ENCODE peak calls at places on chromosomes 3 and 15, in ten cellular contexts. One of them, this sample, is unnamed.

GRCh38 chr15:75192307-75192706 is 9.4 kb upstream of the C15orf39 start:
- DNase-seq in ecto neural progenitor cell: no peak
- DNase-seq in stimulated activated naive B cell treated with anti-CD40 and anti-IgM and Interleukin-4, amounts not matched to agents 10 μg/mL and 1 μg/mL and 100 μg/mL, for 72 hours: no peak
- DNase-seq in upper lobe of right lung: no peak
- DNase-seq in neuronal stem cell: no peak
- DNase-seq in progenitor cell of endocrine pancreas: no peak
- DNase-seq in HCT116: no peak
- DNase-seq in NCI-H146: peak
- DNase-seq in SJSA1: no peak
- DNase-seq in GM10248: no peak
- DNase-seq in this sample: no peak

GRCh38 chr15:45401665-45402161 is 23.4 kb upstream of the GATM start:
- DNase-seq in ecto neural progenitor cell: no peak
- DNase-seq in stimulated activated naive B cell treated with anti-CD40 and anti-IgM and Interleukin-4, amounts not matched to agents 10 μg/mL and 1 μg/mL and 100 μg/mL, for 72 hours: no peak
- DNase-seq in upper lobe of right lung: no peak
- DNase-seq in neuronal stem cell: no peak
- DNase-seq in progenitor cell of endocrine pancreas: no peak
- DNase-seq in HCT116: no peak
- DNase-seq in NCI-H146: peak
- DNase-seq in SJSA1: no peak
- DNase-seq in GM10248: no peak
- DNase-seq in this sample: no peak

GRCh38 chr15:48796930-48797329 is 13.9 kb downstream of the CEP152 start:
- DNase-seq in ecto neural progenitor cell: no peak
- DNase-seq in stimulated activated naive B cell treated with anti-CD40 and anti-IgM and Interleukin-4, amounts not matched to agents 10 μg/mL and 1 μg/mL and 100 μg/mL, for 72 hours: no peak
- DNase-seq in upper lobe of right lung: no peak
- DNase-seq in neuronal stem cell: no peak
- DNase-seq in progenitor cell of endocrine pancreas: no peak
- DNase-seq in HCT116: no peak
- DNase-seq in NCI-H146: no peak
- DNase-seq in SJSA1: no peak
- DNase-seq in GM10248: no peak
- DNase-seq in this sample: no peak

GRCh38 chr3:99659032-99659431 is 20.6 kb downstream of the COL8A1 start:
- DNase-seq in ecto neural progenitor cell: no peak
- DNase-seq in stimulated activated naive B cell treated with anti-CD40 and anti-IgM and Interleukin-4, amounts not matched to agents 10 μg/mL and 1 μg/mL and 100 μg/mL, for 72 hours: no peak
- DNase-seq in upper lobe of right lung: peak
- DNase-seq in neuronal stem cell: no peak
- DNase-seq in progenitor cell of endocrine pancreas: no peak
- DNase-seq in HCT116: no peak
- DNase-seq in NCI-H146: no peak
- DNase-seq in SJSA1: peak
- DNase-seq in GM10248: no peak
- DNase-seq in this sample: no peak

GRCh38 chr3:170563712-170564423 is 22.0 kb downstream of the SLC7A14 start:
- DNase-seq in ecto neural progenitor cell: no peak
- DNase-seq in stimulated activated naive B cell treated with anti-CD40 and anti-IgM and Interleukin-4, amounts not matched to agents 10 μg/mL and 1 μg/mL and 100 μg/mL, for 72 hours: peak
- DNase-seq in upper lobe of right lung: no peak
- DNase-seq in neuronal stem cell: no peak
- DNase-seq in progenitor cell of endocrine pancreas: no peak
- DNase-seq in HCT116: no peak
- DNase-seq in NCI-H146: no peak
- DNase-seq in SJSA1: no peak
- DNase-seq in GM10248: peak
- DNase-seq in this sample: peak

GRCh38 chr15:36373549-36373948 is 205.9 kb upstream of the CDIN1 start:
- DNase-seq in ecto neural progenitor cell: no peak
- DNase-seq in stimulated activated naive B cell treated with anti-CD40 and anti-IgM and Interleukin-4, amounts not matched to agents 10 μg/mL and 1 μg/mL and 100 μg/mL, for 72 hours: no peak
- DNase-seq in upper lobe of right lung: no peak
- DNase-seq in neuronal stem cell: no peak
- DNase-seq in progenitor cell of endocrine pancreas: no peak
- DNase-seq in HCT116: peak
- DNase-seq in NCI-H146: no peak
- DNase-seq in SJSA1: no peak
- DNase-seq in GM10248: no peak
- DNase-seq in this sample: no peak

GRCh38 chr3:161096771-161097367 is 8.3 kb downstream of the B3GALNT1 start:
- DNase-seq in ecto neural progenitor cell: no peak
- DNase-seq in stimulated activated naive B cell treated with anti-CD40 and anti-IgM and Interleukin-4, amounts not matched to agents 10 μg/mL and 1 μg/mL and 100 μg/mL, for 72 hours: no peak
- DNase-seq in upper lobe of right lung: no peak
- DNase-seq in neuronal stem cell: no peak
- DNase-seq in progenitor cell of endocrine pancreas: no peak
- DNase-seq in HCT116: no peak
- DNase-seq in NCI-H146: peak
- DNase-seq in SJSA1: no peak
- DNase-seq in GM10248: no peak
- DNase-seq in this sample: peak

GRCh38 chr15:79028411-79028964 is 62.1 kb downstream of the RASGRF1 start:
- DNase-seq in ecto neural progenitor cell: peak
- DNase-seq in stimulated activated naive B cell treated with anti-CD40 and anti-IgM and Interleukin-4, amounts not matched to agents 10 μg/mL and 1 μg/mL and 100 μg/mL, for 72 hours: peak
- DNase-seq in upper lobe of right lung: no peak
- DNase-seq in neuronal stem cell: peak
- DNase-seq in progenitor cell of endocrine pancreas: peak
- DNase-seq in HCT116: peak
- DNase-seq in NCI-H146: peak
- DNase-seq in SJSA1: no peak
- DNase-seq in GM10248: peak
- DNase-seq in this sample: peak

GRCh38 chr3:13831386-13831996 is 48.4 kb downstream of the WNT7A start:
- DNase-seq in ecto neural progenitor cell: no peak
- DNase-seq in stimulated activated naive B cell treated with anti-CD40 and anti-IgM and Interleukin-4, amounts not matched to agents 10 μg/mL and 1 μg/mL and 100 μg/mL, for 72 hours: no peak
- DNase-seq in upper lobe of right lung: no peak
- DNase-seq in neuronal stem cell: no peak
- DNase-seq in progenitor cell of endocrine pancreas: no peak
- DNase-seq in HCT116: no peak
- DNase-seq in NCI-H146: no peak
- DNase-seq in SJSA1: no peak
- DNase-seq in GM10248: no peak
- DNase-seq in this sample: no peak

GRCh38 chr15:96147267-96147666 is 183.2 kb upstream of the NR2F2 start:
- DNase-seq in ecto neural progenitor cell: no peak
- DNase-seq in stimulated activated naive B cell treated with anti-CD40 and anti-IgM and Interleukin-4, amounts not matched to agents 10 μg/mL and 1 μg/mL and 100 μg/mL, for 72 hours: no peak
- DNase-seq in upper lobe of right lung: no peak
- DNase-seq in neuronal stem cell: no peak
- DNase-seq in progenitor cell of endocrine pancreas: no peak
- DNase-seq in HCT116: no peak
- DNase-seq in NCI-H146: no peak
- DNase-seq in SJSA1: no peak
- DNase-seq in GM10248: no peak
- DNase-seq in this sample: no peak

GRCh38 chr3:185737740-185738680 is 86.8 kb downstream of the IGF2BP2 start:
- DNase-seq in ecto neural progenitor cell: no peak
- DNase-seq in stimulated activated naive B cell treated with anti-CD40 and anti-IgM and Interleukin-4, amounts not matched to agents 10 μg/mL and 1 μg/mL and 100 μg/mL, for 72 hours: no peak
- DNase-seq in upper lobe of right lung: no peak
- DNase-seq in neuronal stem cell: no peak
- DNase-seq in progenitor cell of endocrine pancreas: no peak
- DNase-seq in HCT116: no peak
- DNase-seq in NCI-H146: no peak
- DNase-seq in SJSA1: no peak
- DNase-seq in GM10248: no peak
- DNase-seq in this sample: no peak

GRCh38 chr3:46059432-46059831 is 32.1 kb upstream of the XCR1 start:
- DNase-seq in ecto neural progenitor cell: no peak
- DNase-seq in stimulated activated naive B cell treated with anti-CD40 and anti-IgM and Interleukin-4, amounts not matched to agents 10 μg/mL and 1 μg/mL and 100 μg/mL, for 72 hours: peak
- DNase-seq in upper lobe of right lung: no peak
- DNase-seq in neuronal stem cell: no peak
- DNase-seq in progenitor cell of endocrine pancreas: no peak
- DNase-seq in HCT116: no peak
- DNase-seq in NCI-H146: no peak
- DNase-seq in SJSA1: no peak
- DNase-seq in GM10248: no peak
- DNase-seq in this sample: no peak

GRCh38 chr3:151875759-151876158 is 2.3 kb downstream of the SUCNR1 start:
- DNase-seq in ecto neural progenitor cell: no peak
- DNase-seq in stimulated activated naive B cell treated with anti-CD40 and anti-IgM and Interleukin-4, amounts not matched to agents 10 μg/mL and 1 μg/mL and 100 μg/mL, for 72 hours: no peak
- DNase-seq in upper lobe of right lung: no peak
- DNase-seq in neuronal stem cell: no peak
- DNase-seq in progenitor cell of endocrine pancreas: no peak
- DNase-seq in HCT116: no peak
- DNase-seq in NCI-H146: no peak
- DNase-seq in SJSA1: no peak
- DNase-seq in GM10248: peak
- DNase-seq in this sample: no peak

GRCh38 chr3:18134386-18135082 is 290.6 kb downstream of the SATB1 start:
- DNase-seq in ecto neural progenitor cell: no peak
- DNase-seq in stimulated activated naive B cell treated with anti-CD40 and anti-IgM and Interleukin-4, amounts not matched to agents 10 μg/mL and 1 μg/mL and 100 μg/mL, for 72 hours: no peak
- DNase-seq in upper lobe of right lung: no peak
- DNase-seq in neuronal stem cell: peak
- DNase-seq in progenitor cell of endocrine pancreas: no peak
- DNase-seq in HCT116: no peak
- DNase-seq in NCI-H146: peak
- DNase-seq in SJSA1: no peak
- DNase-seq in GM10248: no peak
- DNase-seq in this sample: no peak

GRCh38 chr3:74287557-74287956 is 326.9 kb downstream of the CNTN3 start:
- DNase-seq in ecto neural progenitor cell: no peak
- DNase-seq in stimulated activated naive B cell treated with anti-CD40 and anti-IgM and Interleukin-4, amounts not matched to agents 10 μg/mL and 1 μg/mL and 100 μg/mL, for 72 hours: no peak
- DNase-seq in upper lobe of right lung: no peak
- DNase-seq in neuronal stem cell: no peak
- DNase-seq in progenitor cell of endocrine pancreas: no peak
- DNase-seq in HCT116: no peak
- DNase-seq in NCI-H146: no peak
- DNase-seq in SJSA1: no peak
- DNase-seq in GM10248: no peak
- DNase-seq in this sample: no peak

GRCh38 chr15:62171882-62172281 is 6.8 kb upstream of the C2CD4B start:
- DNase-seq in ecto neural progenitor cell: no peak
- DNase-seq in stimulated activated naive B cell treated with anti-CD40 and anti-IgM and Interleukin-4, amounts not matched to agents 10 μg/mL and 1 μg/mL and 100 μg/mL, for 72 hours: no peak
- DNase-seq in upper lobe of right lung: no peak
- DNase-seq in neuronal stem cell: no peak
- DNase-seq in progenitor cell of endocrine pancreas: no peak
- DNase-seq in HCT116: no peak
- DNase-seq in NCI-H146: no peak
- DNase-seq in SJSA1: no peak
- DNase-seq in GM10248: no peak
- DNase-seq in this sample: no peak

GRCh38 chr3:44988073-44988472 is 12.0 kb downstream of the EXOSC7 start:
- DNase-seq in ecto neural progenitor cell: no peak
- DNase-seq in stimulated activated naive B cell treated with anti-CD40 and anti-IgM and Interleukin-4, amounts not matched to agents 10 μg/mL and 1 μg/mL and 100 μg/mL, for 72 hours: no peak
- DNase-seq in upper lobe of right lung: no peak
- DNase-seq in neuronal stem cell: no peak
- DNase-seq in progenitor cell of endocrine pancreas: no peak
- DNase-seq in HCT116: no peak
- DNase-seq in NCI-H146: no peak
- DNase-seq in SJSA1: no peak
- DNase-seq in GM10248: no peak
- DNase-seq in this sample: no peak

GRCh38 chr3:72590732-72591192 is 257.5 kb downstream of the SHQ1 start:
- DNase-seq in ecto neural progenitor cell: peak
- DNase-seq in stimulated activated naive B cell treated with anti-CD40 and anti-IgM and Interleukin-4, amounts not matched to agents 10 μg/mL and 1 μg/mL and 100 μg/mL, for 72 hours: no peak
- DNase-seq in upper lobe of right lung: no peak
- DNase-seq in neuronal stem cell: peak
- DNase-seq in progenitor cell of endocrine pancreas: no peak
- DNase-seq in HCT116: no peak
- DNase-seq in NCI-H146: peak
- DNase-seq in SJSA1: no peak
- DNase-seq in GM10248: no peak
- DNase-seq in this sample: no peak

GRCh38 chr15:71093089-71094024 is 21.9 kb upstream of the THSD4 start:
- DNase-seq in ecto neural progenitor cell: peak
- DNase-seq in stimulated activated naive B cell treated with anti-CD40 and anti-IgM and Interleukin-4, amounts not matched to agents 10 μg/mL and 1 μg/mL and 100 μg/mL, for 72 hours: no peak
- DNase-seq in upper lobe of right lung: no peak
- DNase-seq in neuronal stem cell: no peak
- DNase-seq in progenitor cell of endocrine pancreas: no peak
- DNase-seq in HCT116: peak
- DNase-seq in NCI-H146: peak
- DNase-seq in SJSA1: peak
- DNase-seq in GM10248: no peak
- DNase-seq in this sample: no peak

GRCh38 chr3:183537295-183537730 is 18.2 kb downstream of the KLHL6 start:
- DNase-seq in ecto neural progenitor cell: no peak
- DNase-seq in stimulated activated naive B cell treated with anti-CD40 and anti-IgM and Interleukin-4, amounts not matched to agents 10 μg/mL and 1 μg/mL and 100 μg/mL, for 72 hours: no peak
- DNase-seq in upper lobe of right lung: peak
- DNase-seq in neuronal stem cell: no peak
- DNase-seq in progenitor cell of endocrine pancreas: no peak
- DNase-seq in HCT116: no peak
- DNase-seq in NCI-H146: no peak
- DNase-seq in SJSA1: no peak
- DNase-seq in GM10248: no peak
- DNase-seq in this sample: no peak

GRCh38 chr3:175093738-175094137 is 234.6 kb downstream of the NAALADL2 start:
- DNase-seq in ecto neural progenitor cell: no peak
- DNase-seq in stimulated activated naive B cell treated with anti-CD40 and anti-IgM and Interleukin-4, amounts not matched to agents 10 μg/mL and 1 μg/mL and 100 μg/mL, for 72 hours: no peak
- DNase-seq in upper lobe of right lung: no peak
- DNase-seq in neuronal stem cell: no peak
- DNase-seq in progenitor cell of endocrine pancreas: no peak
- DNase-seq in HCT116: no peak
- DNase-seq in NCI-H146: no peak
- DNase-seq in SJSA1: no peak
- DNase-seq in GM10248: no peak
- DNase-seq in this sample: no peak

GRCh38 chr3:135965506-135966348 is at the start of gene PPP2R3A:
- DNase-seq in ecto neural progenitor cell: peak
- DNase-seq in stimulated activated naive B cell treated with anti-CD40 and anti-IgM and Interleukin-4, amounts not matched to agents 10 μg/mL and 1 μg/mL and 100 μg/mL, for 72 hours: peak
- DNase-seq in upper lobe of right lung: peak
- DNase-seq in neuronal stem cell: peak
- DNase-seq in progenitor cell of endocrine pancreas: peak
- DNase-seq in HCT116: peak
- DNase-seq in NCI-H146: peak
- DNase-seq in SJSA1: peak
- DNase-seq in GM10248: peak
- DNase-seq in this sample: peak

GRCh38 chr15:39925112-39925830 is 5.2 kb upstream of the GPR176 start:
- DNase-seq in ecto neural progenitor cell: no peak
- DNase-seq in stimulated activated naive B cell treated with anti-CD40 and anti-IgM and Interleukin-4, amounts not matched to agents 10 μg/mL and 1 μg/mL and 100 μg/mL, for 72 hours: no peak
- DNase-seq in upper lobe of right lung: no peak
- DNase-seq in neuronal stem cell: no peak
- DNase-seq in progenitor cell of endocrine pancreas: no peak
- DNase-seq in HCT116: no peak
- DNase-seq in NCI-H146: no peak
- DNase-seq in SJSA1: no peak
- DNase-seq in GM10248: no peak
- DNase-seq in this sample: no peak

GRCh38 chr15:57476533-57476975 is 100.2 kb downstream of the CGNL1 start:
- DNase-seq in ecto neural progenitor cell: no peak
- DNase-seq in stimulated activated naive B cell treated with anti-CD40 and anti-IgM and Interleukin-4, amounts not matched to agents 10 μg/mL and 1 μg/mL and 100 μg/mL, for 72 hours: no peak
- DNase-seq in upper lobe of right lung: no peak
- DNase-seq in neuronal stem cell: no peak
- DNase-seq in progenitor cell of endocrine pancreas: no peak
- DNase-seq in HCT116: no peak
- DNase-seq in NCI-H146: no peak
- DNase-seq in SJSA1: no peak
- DNase-seq in GM10248: no peak
- DNase-seq in this sample: no peak

GRCh38 chr3:177811111-177811510 is 613.8 kb upstream of the TBL1XR1 start:
- DNase-seq in ecto neural progenitor cell: no peak
- DNase-seq in stimulated activated naive B cell treated with anti-CD40 and anti-IgM and Interleukin-4, amounts not matched to agents 10 μg/mL and 1 μg/mL and 100 μg/mL, for 72 hours: no peak
- DNase-seq in upper lobe of right lung: no peak
- DNase-seq in neuronal stem cell: no peak
- DNase-seq in progenitor cell of endocrine pancreas: no peak
- DNase-seq in HCT116: no peak
- DNase-seq in NCI-H146: no peak
- DNase-seq in SJSA1: no peak
- DNase-seq in GM10248: no peak
- DNase-seq in this sample: no peak

GRCh38 chr15:99155961-99156443 is 51.1 kb downstream of the SYNM start:
- DNase-seq in ecto neural progenitor cell: no peak
- DNase-seq in stimulated activated naive B cell treated with anti-CD40 and anti-IgM and Interleukin-4, amounts not matched to agents 10 μg/mL and 1 μg/mL and 100 μg/mL, for 72 hours: no peak
- DNase-seq in upper lobe of right lung: no peak
- DNase-seq in neuronal stem cell: no peak
- DNase-seq in progenitor cell of endocrine pancreas: no peak
- DNase-seq in HCT116: no peak
- DNase-seq in NCI-H146: no peak
- DNase-seq in SJSA1: no peak
- DNase-seq in GM10248: no peak
- DNase-seq in this sample: no peak

GRCh38 chr3:100725935-100726334 is 16.6 kb downstream of the TFG start:
- DNase-seq in ecto neural progenitor cell: no peak
- DNase-seq in stimulated activated naive B cell treated with anti-CD40 and anti-IgM and Interleukin-4, amounts not matched to agents 10 μg/mL and 1 μg/mL and 100 μg/mL, for 72 hours: no peak
- DNase-seq in upper lobe of right lung: no peak
- DNase-seq in neuronal stem cell: no peak
- DNase-seq in progenitor cell of endocrine pancreas: no peak
- DNase-seq in HCT116: no peak
- DNase-seq in NCI-H146: no peak
- DNase-seq in SJSA1: no peak
- DNase-seq in GM10248: no peak
- DNase-seq in this sample: no peak

GRCh38 chr3:74601793-74602192 is 12.7 kb downstream of the CNTN3 start:
- DNase-seq in ecto neural progenitor cell: no peak
- DNase-seq in stimulated activated naive B cell treated with anti-CD40 and anti-IgM and Interleukin-4, amounts not matched to agents 10 μg/mL and 1 μg/mL and 100 μg/mL, for 72 hours: no peak
- DNase-seq in upper lobe of right lung: no peak
- DNase-seq in neuronal stem cell: no peak
- DNase-seq in progenitor cell of endocrine pancreas: no peak
- DNase-seq in HCT116: no peak
- DNase-seq in NCI-H146: no peak
- DNase-seq in SJSA1: no peak
- DNase-seq in GM10248: no peak
- DNase-seq in this sample: no peak

This sample was measured in activated CD4-positive, alpha-beta T cell treated with anti-CD3 and anti-CD28 coated beads, Interleukin-2, amount 10 ng/mL, durations not matched to agents 7 days and 5 days.